ENCODE peak calls at places on chromosomes 16 and 17, in seven cellular contexts. U is left colon; J is G401; V is activated naive CD8-positive, alpha-beta T cell treated with anti-CD3 and anti-CD28 coated beads for 36 hours; O is retina; N is A549; M is fibroblast of pulmonary artery. E is an unnamed sample.

GRCh38 chr16:73047536-73048291 is at the start of gene ZFHX3:
- DNase-seq in U (peak; percentile 83), J (no peak), V (peak; percentile 36), O (peak; percentile 69), N (no peak), M (peak; percentile 55), E (peak; percentile 66)

GRCh38 chr17:82374626-82375331 is 3.2 kb downstream of the UTS2R start:
- DNase-seq in U (no peak), J (no peak), V (no peak), O (no peak), N (no peak), M (no peak), E (no peak)

GRCh38 chr16:71311553-71312158 is 22.5 kb upstream of the CMTR2 start:
- DNase-seq in U (peak; percentile 8), J (peak; percentile 23), V (peak; percentile 3), O (peak; percentile 78), N (peak; percentile 13), M (peak; percentile 14), E (peak; percentile 27)

GRCh38 chr16:27109666-27110523 is 43.2 kb downstream of the C16orf82 start:
- DNase-seq in U (peak; percentile 90), J (peak; percentile 11), V (peak; percentile 87), O (peak; percentile 91), N (peak; percentile 44), M (peak; percentile 56), E (peak; percentile 74)

GRCh38 chr16:69481901-69482341 is 57.5 kb downstream of the CYB5B start:
- DNase-seq in U (peak; percentile 29), J (peak; percentile 77), V (no peak), O (no peak), N (no peak), M (peak; percentile 85), E (peak; percentile 76)

GRCh38 chr16:88999457-89000206 is 22.6 kb upstream of the CBFA2T3 start:
- DNase-seq in U (no peak), J (no peak), V (peak; percentile 58), O (no peak), N (no peak), M (no peak), E (no peak)

GRCh38 chr17:45247429-45248131 is 14.3 kb downstream of the SPATA32 start:
- DNase-seq in U (peak; percentile 99), J (peak; percentile 91), V (peak; percentile 99), O (peak; percentile 87), N (peak; percentile 100), M (peak; percentile 86), E (peak; percentile 91)

GRCh38 chr16:64736887-64737286 is 385.0 kb downstream of the CDH11 start:
- DNase-seq in U (no peak), J (no peak), V (no peak), O (no peak), N (no peak), M (no peak), E (no peak)

GRCh38 chr16:24328835-24329418 is 72.8 kb downstream of the CACNG3 start:
- DNase-seq in U (no peak), J (peak; percentile 1), V (no peak), O (no peak), N (no peak), M (no peak), E (no peak)

GRCh38 chr16:30354423-30355143 is 525 bp downstream of the CD2BP2 start:
- DNase-seq in U (peak; percentile 46), J (no peak), V (no peak), O (peak; percentile 9), N (no peak), M (no peak), E (no peak)

GRCh38 chr16:81997738-81998137 is 13.5 kb downstream of the SDR42E1 start:
- DNase-seq in U (no peak), J (no peak), V (no peak), O (no peak), N (peak; percentile 26), M (peak; percentile 80), E (peak; percentile 54)

GRCh38 chr16:88379694-88380040 is 3.1 kb upstream of the ZNF469 start:
- DNase-seq in U (no peak), J (no peak), V (no peak), O (no peak), N (no peak), M (no peak), E (no peak)

GRCh38 chr17:51585514-51586104 is 325.3 kb downstream of the UTP18 start:
- DNase-seq in U (peak; percentile 5), J (peak; percentile 76), V (no peak), O (peak; percentile 29), N (peak; percentile 7), M (no peak), E (no peak)

GRCh38 chr17:68184141-68184571 is 63.7 kb upstream of the AMZ2 start:
- DNase-seq in U (no peak), J (no peak), V (no peak), O (no peak), N (no peak), M (no peak), E (no peak)

E was measured in cardiac fibroblast.